ENCODE peak calls at places on chromosomes 6 and 20, in five cellular contexts. S is H9, D is astrocyte of the spinal cord, A is heart right ventricle, Y is retinal pigment epithelial cell. N is an unnamed sample.

GRCh38 chr6:116034327-116034726 is 26.4 kb downstream of the FRK start:
- DNase-seq in S (no peak), D (peak), A (no peak), Y (no peak), N (no peak)

GRCh38 chr20:53826597-53827291 is 233.1 kb upstream of the ZNF217 start:
- DNase-seq in S (no peak), D (no peak), A (no peak), Y (no peak), N (no peak)

GRCh38 chr6:80503660-80504059 is 397.2 kb downstream of the BCKDHB start:
- DNase-seq in S (no peak), D (no peak), A (no peak), Y (no peak), N (no peak)

GRCh38 chr20:14918981-14919380 is 581.6 kb upstream of the FLRT3 start:
- DNase-seq in S (no peak), D (no peak), A (no peak), Y (no peak), N (no peak)

GRCh38 chr6:14371530-14371929 is 254.0 kb downstream of the CD83 start:
- DNase-seq in S (no peak), D (no peak), A (no peak), Y (no peak), N (no peak)

GRCh38 chr20:18019068-18019467 is 38.6 kb downstream of the OVOL2 start:
- DNase-seq in S (peak), D (no peak), A (no peak), Y (no peak), N (no peak)

GRCh38 chr20:39108746-39109145 is 146.6 kb downstream of the DHX35 start:
- DNase-seq in S (no peak), D (no peak), A (no peak), Y (no peak), N (no peak)

GRCh38 chr6:43496370-43497128 is 13.6 kb downstream of the LRRC73 start:
- DNase-seq in S (peak), D (peak), A (no peak), Y (no peak), N (no peak)

GRCh38 chr6:170553686-170554085 is 483 bp upstream of the TBP start:
- DNase-seq in S (no peak), D (no peak), A (no peak), Y (no peak), N (no peak)

GRCh38 chr6:30500421-30501069 is 11.2 kb downstream of the HLA-E start:
- DNase-seq in S (no peak), D (peak), A (peak), Y (no peak), N (no peak)

GRCh38 chr6:108961985-108962384 is 113.8 kb downstream of the ARMC2 start:
- DNase-seq in S (no peak), D (peak), A (no peak), Y (no peak), N (no peak)

GRCh38 chr20:44460795-44461141 is 14.9 kb upstream of the TTPAL start:
- DNase-seq in S (no peak), D (peak), A (no peak), Y (no peak), N (no peak)

GRCh38 chr6:31712296-31712695 is 2.9 kb upstream of the LY6G6D start:
- DNase-seq in S (no peak), D (no peak), A (peak), Y (no peak), N (no peak)

GRCh38 chr6:45922728-45923351 is 92.8 kb downstream of the CLIC5 start:
- DNase-seq in S (peak), D (peak), A (peak), Y (peak), N (peak)

GRCh38 chr20:62886709-62887058 is 25.1 kb upstream of the TCFL5 start:
- DNase-seq in S (no peak), D (no peak), A (no peak), Y (no peak), N (no peak)

GRCh38 chr20:25032065-25032477 is 25.9 kb downstream of the ACSS1 start:
- DNase-seq in S (no peak), D (no peak), A (no peak), Y (no peak), N (no peak)

GRCh38 chr6:147910254-147910653 is 401.8 kb downstream of the SAMD5 start:
- DNase-seq in S (no peak), D (no peak), A (no peak), Y (no peak), N (no peak)

GRCh38 chr6:131807644-131808459 is at the start of gene ENPP1:
- DNase-seq in S (peak), D (peak), A (peak), Y (no peak), N (peak)

GRCh38 chr6:131811510-131811909 is 3.7 kb downstream of the ENPP1 start:
- DNase-seq in S (no peak), D (no peak), A (no peak), Y (no peak), N (no peak)

GRCh38 chr6:131808460-131809269 is 845 bp downstream of the ENPP1 start:
- DNase-seq in S (no peak), D (no peak), A (no peak), Y (no peak), N (no peak)

GRCh38 chr6:131803007-131803769 is 4.6 kb upstream of the ENPP1 start:
- DNase-seq in S (no peak), D (no peak), A (no peak), Y (no peak), N (no peak)

DNA sequence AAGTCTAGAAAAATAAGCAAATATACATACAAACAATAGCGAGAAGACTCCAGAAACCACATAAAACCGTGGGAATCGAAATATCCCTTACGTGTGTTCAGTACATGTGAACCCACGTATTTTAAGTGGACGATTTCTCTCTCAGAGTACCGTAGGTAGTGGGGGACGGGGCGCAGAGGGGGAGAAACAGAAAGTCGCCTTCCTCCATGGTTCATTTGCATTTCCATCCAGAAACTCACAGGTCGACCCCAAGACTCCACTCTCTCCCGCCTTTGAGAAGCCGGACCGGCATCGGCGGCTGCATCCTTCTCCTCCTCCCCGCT is 538 bp upstream of the ENPP1 start:
- DNase-seq in S (no peak), D (no peak), A (no peak), Y (no peak), N (no peak)
- TF ChIP-seq CTCF in S (no peak), D (no peak), A (no peak), Y (no peak), N (no peak)

GRCh38 chr6:155150967-155151671 is 112.7 kb upstream of the CLDN20 start:
- DNase-seq in S (no peak), D (no peak), A (no peak), Y (no peak), N (no peak)

GRCh38 chr6:155154158-155154830 is 109.5 kb upstream of the CLDN20 start:
- DNase-seq in S (no peak), D (peak), A (no peak), Y (peak), N (no peak)

GRCh38 chr6:155155787-155156447 is 107.9 kb upstream of the CLDN20 start:
- DNase-seq in S (no peak), D (no peak), A (no peak), Y (no peak), N (no peak)

GRCh38 chr6:155147958-155148663 is 115.7 kb upstream of the CLDN20 start:
- DNase-seq in S (no peak), D (no peak), A (no peak), Y (no peak), N (no peak)

DNA sequence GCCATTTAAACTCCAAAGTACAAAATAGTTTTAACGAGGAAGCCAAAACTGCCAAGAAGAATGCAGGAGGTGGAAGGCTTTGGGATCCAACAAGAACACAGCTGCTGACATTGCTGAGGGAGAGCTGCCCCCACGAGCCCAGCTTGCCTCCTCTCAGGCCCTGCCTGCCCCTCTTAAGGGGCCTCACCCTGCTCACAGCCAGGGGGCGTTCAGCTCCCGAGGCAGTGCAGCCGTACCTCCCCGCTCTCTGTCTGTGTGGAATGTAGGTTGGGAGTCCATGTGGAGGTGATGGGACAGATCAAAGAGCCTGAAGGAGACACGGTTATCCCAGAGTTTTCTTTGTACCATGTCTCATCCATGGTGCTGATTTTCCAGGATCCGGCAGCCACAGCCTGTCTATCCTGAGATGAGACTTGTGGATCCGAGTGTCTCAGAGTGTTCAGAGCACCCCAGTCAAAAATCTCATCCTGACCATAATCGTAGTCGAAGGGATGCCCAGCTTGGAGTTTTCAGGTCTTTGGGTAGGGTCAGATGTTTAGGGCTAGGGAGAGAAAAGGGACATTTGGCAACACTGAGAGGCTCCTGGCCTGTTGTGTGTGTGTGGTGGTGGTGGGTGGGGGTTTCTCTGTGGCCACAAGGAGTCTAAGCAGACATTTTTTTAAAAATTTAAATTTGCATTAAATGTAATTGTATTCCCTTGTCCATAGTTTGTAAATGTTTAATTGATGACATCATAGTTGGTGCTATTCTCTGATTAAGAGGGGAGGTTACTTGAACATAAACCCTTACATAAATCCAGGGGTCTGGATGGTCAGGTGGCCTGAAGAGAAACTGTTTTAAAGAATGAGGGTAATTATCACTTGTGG is 111.4 kb upstream of the CLDN20 start:
- DNase-seq in S (peak), D (no peak), A (no peak), Y (no peak), N (no peak)
- TF ChIP-seq CTCF in S (peak), D (peak), A (no peak), Y (peak), N (peak)

DNA sequence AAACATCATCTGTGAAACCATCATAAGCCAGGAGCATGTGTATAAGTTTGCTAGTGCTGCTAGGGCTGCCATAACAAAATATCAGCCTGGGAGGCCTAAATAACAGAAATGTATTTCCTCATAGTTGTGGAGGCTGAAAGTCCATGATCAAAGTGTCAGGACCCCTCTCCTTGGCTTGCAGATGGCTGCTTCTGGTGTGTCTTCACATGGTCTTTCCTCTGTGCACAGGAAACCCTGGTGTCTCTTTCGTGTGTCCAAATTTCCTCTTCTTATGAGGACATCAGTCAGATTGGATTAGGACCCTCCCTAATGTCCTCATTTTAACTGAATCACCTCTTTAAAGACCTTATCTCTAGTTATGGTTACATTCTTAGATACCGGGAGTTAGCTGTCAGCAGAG is 6.2 kb upstream of the CITED2 start:
- DNase-seq in S (no peak), D (no peak), A (no peak), Y (no peak), N (no peak)
- TF ChIP-seq CTCF in S (no peak), D (no peak), A (no peak), Y (no peak), N (no peak)

GRCh38 chr6:4808396-4808795 is 32.2 kb downstream of the CDYL start:
- DNase-seq in S (no peak), D (no peak), A (no peak), Y (no peak), N (no peak)

GRCh38 chr6:4805553-4806307 is 29.5 kb downstream of the CDYL start:
- DNase-seq in S (peak), D (peak), A (peak), Y (peak), N (no peak)

GRCh38 chr6:4803343-4803744 is 27.1 kb downstream of the CDYL start:
- DNase-seq in S (no peak), D (no peak), A (no peak), Y (no peak), N (no peak)

GRCh38 chr6:4804095-4804494 is 27.9 kb downstream of the CDYL start:
- DNase-seq in S (no peak), D (peak), A (no peak), Y (no peak), N (no peak)

GRCh38 chr6:4806308-4807190 is 30.3 kb downstream of the CDYL start:
- DNase-seq in S (no peak), D (no peak), A (no peak), Y (no peak), N (no peak)
- TF ChIP-seq CTCF in S (no peak), D (no peak), A (no peak), Y (no peak), N (no peak)

GRCh38 chr20:4025125-4025524 is 9.8 kb upstream of the RNF24 start:
- DNase-seq in S (no peak), D (no peak), A (no peak), Y (no peak), N (no peak)

GRCh38 chr20:4025679-4026078 is 10.3 kb upstream of the RNF24 start:
- DNase-seq in S (no peak), D (no peak), A (no peak), Y (no peak), N (no peak)

GRCh38 chr20:4027590-4028265 is 12.4 kb upstream of the RNF24 start:
- DNase-seq in S (no peak), D (no peak), A (no peak), Y (no peak), N (no peak)

GRCh38 chr20:4022386-4023350 is 7.3 kb upstream of the RNF24 start:
- DNase-seq in S (peak), D (no peak), A (no peak), Y (no peak), N (peak)

GRCh38 chr20:4026093-4026601 is 10.8 kb upstream of the RNF24 start:
- DNase-seq in S (peak), D (peak), A (peak), Y (no peak), N (no peak)
- TF ChIP-seq CTCF in S (peak), D (peak), A (peak), Y (peak), N (peak)

DNA sequence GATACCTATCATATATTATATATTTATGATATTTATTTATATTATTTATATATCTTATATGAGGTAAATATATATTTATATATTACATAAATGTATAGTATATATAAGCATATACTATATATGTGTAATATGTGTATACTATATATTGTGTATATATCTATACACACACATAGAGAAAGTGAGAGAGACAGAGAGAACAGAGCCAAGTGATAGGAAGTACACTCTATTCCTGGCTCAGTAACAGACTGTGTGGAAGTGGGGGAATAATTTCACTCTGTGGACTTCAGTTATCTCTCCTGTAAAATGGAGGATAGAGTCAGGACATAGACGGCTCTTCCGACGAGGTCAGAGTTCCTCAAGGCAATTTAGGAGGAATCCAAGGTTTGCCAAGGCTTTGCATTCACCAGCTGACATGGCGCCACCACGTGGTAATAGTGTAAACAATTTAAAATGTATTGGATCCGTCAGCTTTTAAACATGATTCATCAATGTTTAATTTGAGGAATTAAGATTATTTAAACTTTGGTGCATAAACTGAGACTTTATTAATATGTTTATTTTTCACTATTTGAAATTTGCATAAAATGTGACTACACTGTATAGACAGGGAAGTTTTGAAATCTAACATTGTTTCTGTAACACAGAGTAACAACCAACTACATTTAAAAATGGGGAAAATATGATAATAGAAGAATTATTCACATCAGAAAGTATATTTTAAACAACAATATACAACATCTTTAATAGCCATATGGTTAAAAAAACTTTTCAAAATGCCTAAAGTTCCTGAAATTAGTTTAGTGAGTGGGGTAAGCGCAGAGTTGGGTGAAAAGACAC is 75.4 kb upstream of the TMEM244 start:
- DNase-seq in S (peak), D (peak), A (peak), Y (no peak), N (no peak)
- TF ChIP-seq CTCF in S (peak), D (peak), A (peak), Y (peak), N (peak)

GRCh38 chr6:33405541-33405940 is 5.3 kb upstream of the PHF1 start:
- DNase-seq in S (no peak), D (no peak), A (no peak), Y (no peak), N (no peak)

GRCh38 chr6:33404884-33405283 is 5.9 kb upstream of the PHF1 start:
- DNase-seq in S (no peak), D (no peak), A (no peak), Y (no peak), N (no peak)

GRCh38 chr6:33410050-33410710 is 634 bp upstream of the PHF1 start:
- DNase-seq in S (peak), D (peak), A (peak), Y (peak), N (peak)

GRCh38 chr6:33406161-33406560 is 4.7 kb upstream of the PHF1 start:
- DNase-seq in S (no peak), D (no peak), A (no peak), Y (no peak), N (no peak)

DNA sequence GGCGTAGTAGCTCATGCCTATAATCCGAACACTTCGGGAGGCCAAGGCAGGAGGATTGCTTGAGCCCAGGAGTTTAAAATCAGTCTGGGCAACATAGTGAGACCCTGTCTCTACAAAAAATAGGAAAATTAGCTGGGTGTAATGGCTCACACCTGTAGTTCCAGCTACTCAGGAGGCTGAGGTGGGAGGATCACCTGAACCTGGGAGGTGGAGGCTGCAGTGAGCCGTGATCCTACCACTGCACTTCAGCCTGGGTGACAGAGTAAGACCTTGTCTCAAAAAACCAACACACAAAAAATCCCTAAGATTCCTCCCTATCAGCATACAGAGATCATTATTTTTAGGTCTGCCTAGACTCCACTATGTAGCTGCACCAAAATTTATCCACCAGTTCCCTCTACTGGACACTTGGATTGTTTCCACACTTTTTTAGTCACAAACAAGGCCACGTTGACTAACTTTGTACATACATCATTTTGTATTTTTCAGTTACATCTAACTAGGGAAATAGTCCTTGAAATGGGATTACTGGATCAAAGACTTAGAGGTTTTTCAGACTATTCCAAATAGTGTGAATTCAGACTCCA is 3.6 kb upstream of the PHF1 start:
- DNase-seq in S (no peak), D (peak), A (no peak), Y (no peak), N (no peak)
- TF ChIP-seq CTCF in S (peak), D (no peak), A (no peak), Y (peak), N (peak)

DNA sequence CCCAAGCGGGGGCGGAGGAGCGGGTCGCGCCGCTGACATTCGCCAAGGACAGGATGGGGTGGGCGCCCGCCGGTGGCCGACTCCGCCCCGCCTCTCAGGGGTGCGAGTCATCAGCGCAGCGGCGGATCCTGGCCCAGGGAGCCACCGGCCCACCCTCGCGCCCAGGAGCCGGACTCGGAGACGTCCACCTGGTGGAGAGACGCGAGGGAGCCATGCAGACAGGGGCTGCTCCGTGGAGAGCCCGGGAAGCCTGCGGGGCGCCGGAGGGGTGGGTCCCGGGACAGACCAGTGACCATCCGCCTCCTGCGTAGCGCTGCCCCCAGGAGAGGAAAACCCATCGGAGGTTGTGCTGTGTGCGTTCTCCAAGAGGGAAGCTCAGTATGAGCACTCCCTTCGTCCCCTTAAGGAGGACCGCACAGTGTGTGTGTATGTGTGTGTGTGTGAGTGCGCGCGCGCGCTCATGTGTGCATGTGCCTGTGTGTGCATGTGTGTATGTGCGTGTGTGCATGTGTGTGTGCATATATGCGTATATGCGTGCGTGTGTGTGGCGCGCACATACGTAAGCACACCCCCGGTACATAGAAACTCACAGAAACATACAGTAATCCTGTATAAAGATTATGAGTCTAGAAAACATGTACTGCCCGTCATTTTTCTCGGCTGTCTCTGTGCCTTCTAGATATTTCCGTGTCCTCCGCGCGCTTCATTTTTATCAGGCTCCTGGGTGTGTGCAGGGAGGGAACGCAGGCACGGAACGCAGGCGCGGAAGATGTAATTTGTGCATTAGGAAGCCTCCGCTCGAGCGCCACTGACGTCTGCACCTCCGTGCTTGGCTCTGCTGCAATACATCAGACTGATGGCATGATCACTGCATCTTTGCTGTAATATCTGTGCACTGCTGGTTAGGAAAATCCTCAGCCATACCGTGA is 158.9 kb downstream of the TBXT start:
- DNase-seq in S (peak), D (peak), A (peak), Y (no peak), N (peak)
- TF ChIP-seq CTCF in S (peak), D (peak), A (no peak), Y (peak), N (no peak)